ENCODE peak calls at places on chromosome 3, in ten cellular contexts. One of them, this sample, is unnamed.

GRCh38 chr3:55343486-55344357 is 143.4 kb downstream of the WNT5A start:
- DNase-seq in sigmoid colon: no peak
- DNase-seq in HL-60: no peak
- DNase-seq in colonic mucosa: no peak
- DNase-seq in cardiac fibroblast: peak
- DNase-seq in pancreas: no peak
- DNase-seq in WTC11: no peak
- DNase-seq in progenitor cell of endocrine pancreas: no peak
- DNase-seq in BE2C: no peak
- DNase-seq in endothelial cell: no peak
- DNase-seq in this sample: no peak

GRCh38 chr3:27681249-27681748 is 40.8 kb downstream of the EOMES start:
- DNase-seq in pancreas: no peak
- DNase-seq in progenitor cell of endocrine pancreas: no peak
- DNase-seq in HL-60: peak
- DNase-seq in cardiac fibroblast: peak
- DNase-seq in colonic mucosa: no peak
- DNase-seq in sigmoid colon: no peak
- DNase-seq in WTC11: no peak
- DNase-seq in BE2C: peak
- DNase-seq in endothelial cell: peak
- DNase-seq in this sample: no peak

GRCh38 chr3:56303508-56303907 is 164.8 kb downstream of the ERC2 start:
- DNase-seq in sigmoid colon: no peak
- DNase-seq in endothelial cell: peak
- DNase-seq in colonic mucosa: peak
- DNase-seq in WTC11: peak
- DNase-seq in BE2C: peak
- DNase-seq in HL-60: peak
- DNase-seq in cardiac fibroblast: peak
- DNase-seq in progenitor cell of endocrine pancreas: no peak
- DNase-seq in pancreas: no peak
- DNase-seq in this sample: no peak

GRCh38 chr3:145739926-145740325 is 421.1 kb downstream of the PLOD2 start:
- DNase-seq in progenitor cell of endocrine pancreas: no peak
- DNase-seq in colonic mucosa: no peak
- DNase-seq in WTC11: no peak
- DNase-seq in sigmoid colon: no peak
- DNase-seq in endothelial cell: no peak
- DNase-seq in BE2C: no peak
- DNase-seq in cardiac fibroblast: peak
- DNase-seq in HL-60: no peak
- DNase-seq in pancreas: no peak
- DNase-seq in this sample: no peak

GRCh38 chr3:141383555-141384129 is 15.3 kb downstream of the ZBTB38 start:
- DNase-seq in endothelial cell: no peak
- DNase-seq in pancreas: no peak
- DNase-seq in progenitor cell of endocrine pancreas: no peak
- DNase-seq in cardiac fibroblast: peak
- DNase-seq in colonic mucosa: no peak
- DNase-seq in HL-60: no peak
- DNase-seq in sigmoid colon: no peak
- DNase-seq in BE2C: no peak
- DNase-seq in WTC11: no peak
- DNase-seq in this sample: no peak

GRCh38 chr3:185900228-185900627 is 37.6 kb downstream of the TRA2B start:
- DNase-seq in colonic mucosa: no peak
- DNase-seq in cardiac fibroblast: peak
- DNase-seq in progenitor cell of endocrine pancreas: no peak
- DNase-seq in pancreas: no peak
- DNase-seq in BE2C: peak
- DNase-seq in WTC11: no peak
- DNase-seq in sigmoid colon: no peak
- DNase-seq in endothelial cell: no peak
- DNase-seq in HL-60: no peak
- DNase-seq in this sample: no peak

GRCh38 chr3:184371570-184372018 is 6.4 kb downstream of the THPO start:
- DNase-seq in sigmoid colon: peak
- DNase-seq in progenitor cell of endocrine pancreas: peak
- DNase-seq in colonic mucosa: peak
- DNase-seq in pancreas: peak
- DNase-seq in endothelial cell: peak
- DNase-seq in WTC11: peak
- DNase-seq in cardiac fibroblast: peak
- DNase-seq in HL-60: peak
- DNase-seq in BE2C: peak
- DNase-seq in this sample: no peak

GRCh38 chr3:183098538-183099025 is 714 bp downstream of the MCCC1 start:
- DNase-seq in progenitor cell of endocrine pancreas: no peak
- DNase-seq in HL-60: no peak
- DNase-seq in endothelial cell: no peak
- DNase-seq in BE2C: no peak
- DNase-seq in colonic mucosa: no peak
- DNase-seq in sigmoid colon: no peak
- DNase-seq in cardiac fibroblast: peak
- DNase-seq in pancreas: no peak
- DNase-seq in WTC11: no peak
- DNase-seq in this sample: no peak

GRCh38 chr3:88991496-88991895 is 115.9 kb upstream of the EPHA3 start:
- DNase-seq in HL-60: no peak
- DNase-seq in colonic mucosa: no peak
- DNase-seq in pancreas: no peak
- DNase-seq in sigmoid colon: no peak
- DNase-seq in cardiac fibroblast: peak
- DNase-seq in WTC11: no peak
- DNase-seq in BE2C: no peak
- DNase-seq in progenitor cell of endocrine pancreas: no peak
- DNase-seq in endothelial cell: no peak
- DNase-seq in this sample: no peak

GRCh38 chr3:111248406-111248805 is 176.8 kb downstream of the NECTIN3 start:
- DNase-seq in WTC11: no peak
- DNase-seq in progenitor cell of endocrine pancreas: no peak
- DNase-seq in colonic mucosa: no peak
- DNase-seq in cardiac fibroblast: no peak
- DNase-seq in HL-60: no peak
- DNase-seq in sigmoid colon: no peak
- DNase-seq in BE2C: no peak
- DNase-seq in endothelial cell: no peak
- DNase-seq in pancreas: no peak
- DNase-seq in this sample: no peak

GRCh38 chr3:111249421-111249820 is 177.8 kb downstream of the NECTIN3 start:
- DNase-seq in endothelial cell: no peak
- DNase-seq in cardiac fibroblast: no peak
- DNase-seq in progenitor cell of endocrine pancreas: no peak
- DNase-seq in colonic mucosa: no peak
- DNase-seq in sigmoid colon: no peak
- DNase-seq in BE2C: no peak
- DNase-seq in HL-60: no peak
- DNase-seq in pancreas: no peak
- DNase-seq in WTC11: no peak
- DNase-seq in this sample: no peak

GRCh38 chr3:111246967-111247760 is 175.5 kb downstream of the NECTIN3 start:
- DNase-seq in pancreas: no peak
- DNase-seq in WTC11: no peak
- DNase-seq in HL-60: no peak
- DNase-seq in endothelial cell: no peak
- DNase-seq in BE2C: no peak
- DNase-seq in sigmoid colon: no peak
- DNase-seq in progenitor cell of endocrine pancreas: no peak
- DNase-seq in colonic mucosa: no peak
- DNase-seq in cardiac fibroblast: peak
- DNase-seq in this sample: no peak

GRCh38 chr3:111253733-111254132 is 182.1 kb downstream of the NECTIN3 start:
- DNase-seq in colonic mucosa: no peak
- DNase-seq in HL-60: no peak
- DNase-seq in WTC11: no peak
- DNase-seq in BE2C: no peak
- DNase-seq in pancreas: no peak
- DNase-seq in sigmoid colon: no peak
- DNase-seq in endothelial cell: no peak
- DNase-seq in cardiac fibroblast: no peak
- DNase-seq in progenitor cell of endocrine pancreas: no peak
- DNase-seq in this sample: no peak

GRCh38 chr3:111252795-111253194 is 181.2 kb downstream of the NECTIN3 start:
- DNase-seq in colonic mucosa: no peak
- DNase-seq in sigmoid colon: no peak
- DNase-seq in HL-60: no peak
- DNase-seq in BE2C: no peak
- DNase-seq in WTC11: no peak
- DNase-seq in endothelial cell: no peak
- DNase-seq in progenitor cell of endocrine pancreas: no peak
- DNase-seq in cardiac fibroblast: peak
- DNase-seq in pancreas: no peak
- DNase-seq in this sample: no peak
- TF ChIP-seq CTCF in colonic mucosa: no peak
- TF ChIP-seq CTCF in sigmoid colon: no peak
- TF ChIP-seq CTCF in HL-60: no peak
- TF ChIP-seq CTCF in BE2C: no peak
- TF ChIP-seq CTCF in WTC11: no peak
- TF ChIP-seq CTCF in endothelial cell: no peak
- TF ChIP-seq CTCF in progenitor cell of endocrine pancreas: no peak
- TF ChIP-seq CTCF in cardiac fibroblast: no peak
- TF ChIP-seq CTCF in pancreas: no peak
- TF ChIP-seq CTCF in this sample: peak

GRCh38 chr3:140223631-140224030 is 288.6 kb downstream of the CLSTN2 start:
- DNase-seq in BE2C: no peak
- DNase-seq in WTC11: no peak
- DNase-seq in sigmoid colon: no peak
- DNase-seq in pancreas: no peak
- DNase-seq in colonic mucosa: no peak
- DNase-seq in HL-60: no peak
- DNase-seq in endothelial cell: no peak
- DNase-seq in progenitor cell of endocrine pancreas: no peak
- DNase-seq in cardiac fibroblast: peak
- DNase-seq in this sample: no peak

GRCh38 chr3:140219161-140219745 is 284.3 kb downstream of the CLSTN2 start:
- DNase-seq in cardiac fibroblast: no peak
- DNase-seq in WTC11: no peak
- DNase-seq in colonic mucosa: no peak
- DNase-seq in sigmoid colon: no peak
- DNase-seq in BE2C: no peak
- DNase-seq in progenitor cell of endocrine pancreas: no peak
- DNase-seq in pancreas: no peak
- DNase-seq in endothelial cell: no peak
- DNase-seq in HL-60: no peak
- DNase-seq in this sample: no peak

GRCh38 chr3:140223197-140223596 is 288.2 kb downstream of the CLSTN2 start:
- DNase-seq in pancreas: no peak
- DNase-seq in HL-60: no peak
- DNase-seq in BE2C: no peak
- DNase-seq in colonic mucosa: no peak
- DNase-seq in WTC11: no peak
- DNase-seq in progenitor cell of endocrine pancreas: no peak
- DNase-seq in cardiac fibroblast: no peak
- DNase-seq in endothelial cell: no peak
- DNase-seq in sigmoid colon: no peak
- DNase-seq in this sample: no peak

GRCh38 chr3:140216249-140216648 is 281.3 kb downstream of the CLSTN2 start:
- DNase-seq in BE2C: peak
- DNase-seq in HL-60: no peak
- DNase-seq in progenitor cell of endocrine pancreas: no peak
- DNase-seq in WTC11: no peak
- DNase-seq in colonic mucosa: no peak
- DNase-seq in pancreas: no peak
- DNase-seq in endothelial cell: no peak
- DNase-seq in sigmoid colon: no peak
- DNase-seq in cardiac fibroblast: peak
- DNase-seq in this sample: no peak

DNA sequence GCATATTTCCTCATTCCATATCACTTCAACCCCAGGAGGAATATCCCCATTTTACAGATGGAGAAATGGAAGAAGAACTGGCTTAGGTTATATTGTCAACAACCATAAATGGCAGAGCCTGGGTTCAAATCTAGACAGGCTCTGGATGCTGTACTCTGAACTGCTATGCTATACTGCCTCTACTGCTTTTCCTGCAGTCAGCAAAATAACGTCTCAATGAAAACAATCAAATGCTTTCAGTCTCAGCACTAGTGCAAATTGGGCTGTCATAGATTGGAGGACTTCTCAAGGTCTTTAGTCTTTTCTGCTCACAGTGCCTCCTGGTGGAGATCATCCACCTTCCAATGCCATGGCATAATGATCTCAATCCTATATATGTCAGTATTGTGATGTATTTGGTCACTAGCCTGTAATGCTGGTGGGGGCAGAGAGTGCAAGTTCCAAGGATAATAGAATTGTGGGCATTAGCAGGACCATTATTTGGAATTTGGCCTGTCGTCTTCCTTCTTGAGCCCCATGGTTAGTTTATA is 285.0 kb downstream of the CLSTN2 start:
- DNase-seq in pancreas: no peak
- DNase-seq in cardiac fibroblast: no peak
- DNase-seq in WTC11: peak
- DNase-seq in colonic mucosa: no peak
- DNase-seq in HL-60: no peak
- DNase-seq in BE2C: no peak
- DNase-seq in endothelial cell: no peak
- DNase-seq in sigmoid colon: no peak
- DNase-seq in progenitor cell of endocrine pancreas: no peak
- DNase-seq in this sample: no peak
- TF ChIP-seq CTCF in pancreas: no peak
- TF ChIP-seq CTCF in cardiac fibroblast: no peak
- TF ChIP-seq CTCF in WTC11: no peak
- TF ChIP-seq CTCF in colonic mucosa: no peak
- TF ChIP-seq CTCF in HL-60: no peak
- TF ChIP-seq CTCF in BE2C: peak
- TF ChIP-seq CTCF in endothelial cell: no peak
- TF ChIP-seq CTCF in sigmoid colon: no peak
- TF ChIP-seq CTCF in progenitor cell of endocrine pancreas: no peak
- TF ChIP-seq CTCF in this sample: peak

GRCh38 chr3:154018100-154018696 is 103.0 kb upstream of the ARHGEF26 start:
- DNase-seq in endothelial cell: peak
- DNase-seq in sigmoid colon: no peak
- DNase-seq in cardiac fibroblast: peak
- DNase-seq in colonic mucosa: peak
- DNase-seq in WTC11: peak
- DNase-seq in progenitor cell of endocrine pancreas: peak
- DNase-seq in HL-60: peak
- DNase-seq in BE2C: peak
- DNase-seq in pancreas: no peak
- DNase-seq in this sample: no peak
- TF ChIP-seq CTCF in endothelial cell: peak
- TF ChIP-seq CTCF in sigmoid colon: no peak
- TF ChIP-seq CTCF in cardiac fibroblast: peak
- TF ChIP-seq CTCF in colonic mucosa: peak
- TF ChIP-seq CTCF in WTC11: peak
- TF ChIP-seq CTCF in progenitor cell of endocrine pancreas: peak
- TF ChIP-seq CTCF in HL-60: peak
- TF ChIP-seq CTCF in BE2C: peak
- TF ChIP-seq CTCF in pancreas: no peak
- TF ChIP-seq CTCF in this sample: peak

DNA sequence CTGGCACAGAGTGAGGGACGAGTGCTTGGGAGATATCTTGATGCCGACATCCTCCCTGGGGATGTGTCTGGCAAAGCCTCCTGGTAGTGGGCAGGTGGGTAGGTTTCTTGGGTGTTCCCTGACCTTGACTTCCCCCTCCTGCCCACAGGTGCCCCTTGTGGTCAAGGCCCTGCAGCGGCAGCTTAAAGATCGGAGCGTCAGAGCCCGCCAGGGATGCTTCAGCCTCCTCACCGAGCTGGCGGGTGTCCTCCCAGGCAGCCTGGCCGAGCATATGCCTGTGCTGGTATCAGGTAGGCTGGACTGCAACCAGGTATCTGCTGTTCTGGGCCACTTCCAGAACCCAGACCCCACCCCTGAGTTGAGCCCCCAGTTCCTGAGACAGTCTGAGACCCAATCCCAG is 19.2 kb downstream of the CAND2 start:
- DNase-seq in pancreas: no peak
- DNase-seq in progenitor cell of endocrine pancreas: no peak
- DNase-seq in colonic mucosa: no peak
- DNase-seq in HL-60: no peak
- DNase-seq in sigmoid colon: no peak
- DNase-seq in endothelial cell: no peak
- DNase-seq in WTC11: peak
- DNase-seq in BE2C: no peak
- DNase-seq in cardiac fibroblast: no peak
- DNase-seq in this sample: no peak
- TF ChIP-seq CTCF in pancreas: no peak
- TF ChIP-seq CTCF in progenitor cell of endocrine pancreas: no peak
- TF ChIP-seq CTCF in colonic mucosa: no peak
- TF ChIP-seq CTCF in HL-60: no peak
- TF ChIP-seq CTCF in sigmoid colon: no peak
- TF ChIP-seq CTCF in endothelial cell: no peak
- TF ChIP-seq CTCF in WTC11: no peak
- TF ChIP-seq CTCF in BE2C: no peak
- TF ChIP-seq CTCF in cardiac fibroblast: peak
- TF ChIP-seq CTCF in this sample: no peak